ENCODE peak calls at places on chromosome 12, in seven cellular contexts. C is lower lobe of right lung; R is uterus; G is CD8-positive, alpha-beta memory T cell; J is left ventricle myocardium inferior; I is esophagus squamous epithelium; W is OCI-LY7. L is an unnamed sample.

GRCh38 chr12:122593910-122594309 is 66.9 kb downstream of the KNTC1 start:
- DNase-seq in C (no peak), R (no peak), G (no peak), J (no peak), I (no peak), W (no peak), L (no peak)

GRCh38 chr12:53696285-53696654 is 20.4 kb upstream of the ATP5MC2 start:
- DNase-seq in C (peak; percentile 57), R (peak; percentile 57), G (no peak), J (no peak), I (no peak), W (peak; percentile 31), L (no peak)

GRCh38 chr12:80151131-80151530 is 51.8 kb downstream of the OTOGL start:
- DNase-seq in C (no peak), R (no peak), G (no peak), J (no peak), I (no peak), W (no peak), L (no peak)

GRCh38 chr12:51008329-51008728 is 17.9 kb downstream of the SLC11A2 start:
- DNase-seq in C (no peak), R (no peak), G (no peak), J (no peak), I (no peak), W (no peak), L (no peak)

GRCh38 chr12:111467092-111467861 is 61.6 kb downstream of the SH2B3 start:
- DNase-seq in C (no peak), R (no peak), G (no peak), J (no peak), I (no peak), W (no peak), L (no peak)

GRCh38 chr12:203462-204260 is 10.3 kb downstream of the SLC6A12 start:
- DNase-seq in C (no peak), R (no peak), G (no peak), J (peak; percentile 39), I (no peak), W (no peak), L (peak; percentile 76)

GRCh38 chr12:79274571-79275064 is 410.0 kb downstream of the SYT1 start:
- DNase-seq in C (no peak), R (no peak), G (no peak), J (no peak), I (no peak), W (no peak), L (no peak)

GRCh38 chr12:13177373-13177772 is 19.2 kb upstream of the EMP1 start:
- DNase-seq in C (no peak), R (no peak), G (no peak), J (no peak), I (no peak), W (no peak), L (no peak)

GRCh38 chr12:130026608-130027176 is 122.9 kb upstream of the TMEM132D start:
- DNase-seq in C (no peak), R (no peak), G (no peak), J (no peak), I (no peak), W (peak; percentile 47), L (no peak)

GRCh38 chr12:61654698-61655097 is 605.5 kb upstream of the USP15 start:
- DNase-seq in C (no peak), R (no peak), G (no peak), J (no peak), I (no peak), W (peak; percentile 9), L (no peak)

GRCh38 chr12:92034083-92034482 is 111.6 kb downstream of the BTG1 start:
- DNase-seq in C (no peak), R (no peak), G (no peak), J (no peak), I (no peak), W (peak; percentile 24), L (no peak)

GRCh38 chr12:62834406-62834805 is 100.5 kb downstream of the PPM1H start:
- DNase-seq in C (no peak), R (peak; percentile 85), G (no peak), J (peak; percentile 53), I (no peak), W (no peak), L (no peak)

GRCh38 chr12:121145221-121145620 is 12.5 kb downstream of the P2RX7 start:
- DNase-seq in C (no peak), R (no peak), G (no peak), J (no peak), I (no peak), W (no peak), L (no peak)

GRCh38 chr12:1093166-1093751 is 102.2 kb downstream of the ERC1 start:
- DNase-seq in C (no peak), R (no peak), G (no peak), J (no peak), I (no peak), W (peak; percentile 72), L (no peak)

GRCh38 chr12:26277511-26278246 is 82.3 kb downstream of the SSPN start:
- DNase-seq in C (no peak), R (no peak), G (no peak), J (no peak), I (no peak), W (no peak), L (peak; percentile 49)

GRCh38 chr12:93760275-93760875 is 83.2 kb downstream of the CRADD start:
- DNase-seq in C (no peak), R (no peak), G (no peak), J (no peak), I (no peak), W (no peak), L (no peak)

GRCh38 chr12:93757792-93758694 is 80.9 kb downstream of the CRADD start:
- DNase-seq in C (no peak), R (no peak), G (no peak), J (no peak), I (no peak), W (no peak), L (no peak)

GRCh38 chr12:93756295-93756694 is 79.1 kb downstream of the CRADD start:
- DNase-seq in C (no peak), R (no peak), G (no peak), J (no peak), I (no peak), W (no peak), L (no peak)

GRCh38 chr12:93759512-93760081 is 82.4 kb downstream of the CRADD start:
- DNase-seq in C (no peak), R (no peak), G (no peak), J (no peak), I (no peak), W (no peak), L (no peak)

DNA sequence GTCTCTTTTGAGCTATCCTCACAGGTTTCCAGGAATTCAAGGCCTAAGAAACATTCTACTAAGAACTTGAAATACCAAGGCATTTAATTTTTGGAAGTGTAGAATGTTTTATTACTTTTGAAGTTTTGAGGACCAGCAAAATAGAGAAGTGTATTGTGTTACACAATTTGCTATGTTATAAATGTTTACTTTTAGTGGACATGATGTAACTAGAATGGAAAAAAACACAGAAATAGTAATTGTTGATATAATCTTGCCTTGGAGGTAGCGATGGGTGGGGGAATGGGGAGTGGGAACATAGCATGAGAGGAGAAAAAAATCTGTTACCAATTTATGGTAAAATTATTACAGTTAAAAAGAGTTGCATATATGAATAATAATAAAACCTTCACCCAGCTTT is 81.8 kb downstream of the CRADD start:
- DNase-seq in C (no peak), R (no peak), G (no peak), J (no peak), I (no peak), W (no peak), L (no peak)
- H3K4me1 ChIP-seq in C (peaks cover 30% of the 10 kb centered on the region), R (no peaks in the 10 kb centered on the region), G (peaks cover 8% of the 10 kb centered on the region), J (peaks cover 56% of the 10 kb centered on the region), I (peaks cover 8% of the 10 kb centered on the region), W (no peaks in the 10 kb centered on the region), L (peaks cover 9% of the 10 kb centered on the region)

GRCh38 chr12:32753605-32754004 is 2.1 kb downstream of the YARS2 start:
- DNase-seq in C (no peak), R (no peak), G (no peak), J (no peak), I (no peak), W (no peak), L (no peak)
- H3K4me3 ChIP-seq in C (peak overlapping the region; percentile 87), R (no peak overlapping the region), G (no peak overlapping the region), J (peak overlapping the region; percentile 97), I (no peak overlapping the region), W (peak overlapping the region; percentile 85), L (no peak overlapping the region)

DNA sequence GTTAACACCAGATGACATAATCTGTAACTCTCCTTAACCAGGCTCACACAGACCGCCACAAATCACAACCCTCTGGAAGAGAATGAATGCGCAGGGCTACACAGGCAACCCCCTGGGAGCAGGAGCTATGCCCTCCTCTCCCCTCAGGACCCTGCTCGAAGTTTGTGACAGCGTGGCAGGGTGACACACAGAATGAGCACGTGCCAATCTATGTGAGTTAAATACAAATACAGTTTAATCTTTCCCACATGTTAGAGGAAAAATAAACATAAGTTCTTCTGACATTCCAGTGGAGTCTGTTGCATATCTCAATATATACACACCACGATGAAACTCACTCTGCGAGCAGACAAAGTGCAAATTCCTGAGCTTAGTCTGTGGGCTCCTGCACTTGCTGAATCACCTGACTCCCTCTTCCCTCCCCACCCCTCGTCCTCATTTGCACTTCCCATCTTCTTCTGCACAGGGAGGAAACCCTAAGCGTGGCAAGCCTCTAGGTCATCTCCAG is 37.6 kb downstream of the BCAT1 start:
- DNase-seq in C (no peak), R (no peak), G (no peak), J (no peak), I (no peak), W (no peak), L (no peak)
- H3K4me1 ChIP-seq in C (no peaks in the 10 kb centered on the region), R (no peaks in the 10 kb centered on the region), G (no peaks in the 10 kb centered on the region), J (no peaks in the 10 kb centered on the region), I (no peaks in the 10 kb centered on the region), W (peaks cover 5% of the 10 kb centered on the region), L (no peaks in the 10 kb centered on the region)

GRCh38 chr12:125185311-125185739 is 120.1 kb downstream of the AACS start:
- DNase-seq in C (no peak), R (no peak), G (no peak), J (no peak), I (no peak), W (no peak), L (no peak)

GRCh38 chr12:125187148-125187733 is 122.0 kb downstream of the AACS start:
- DNase-seq in C (no peak), R (no peak), G (no peak), J (no peak), I (no peak), W (no peak), L (no peak)

GRCh38 chr12:125185740-125186470 is 120.7 kb downstream of the AACS start:
- DNase-seq in C (peak; percentile 80), R (no peak), G (no peak), J (peak; percentile 82), I (no peak), W (peak; percentile 88), L (peak; percentile 82)

GRCh38 chr12:125187780-125188741 is 122.8 kb downstream of the AACS start:
- DNase-seq in C (no peak), R (no peak), G (no peak), J (no peak), I (no peak), W (no peak), L (no peak)

DNA sequence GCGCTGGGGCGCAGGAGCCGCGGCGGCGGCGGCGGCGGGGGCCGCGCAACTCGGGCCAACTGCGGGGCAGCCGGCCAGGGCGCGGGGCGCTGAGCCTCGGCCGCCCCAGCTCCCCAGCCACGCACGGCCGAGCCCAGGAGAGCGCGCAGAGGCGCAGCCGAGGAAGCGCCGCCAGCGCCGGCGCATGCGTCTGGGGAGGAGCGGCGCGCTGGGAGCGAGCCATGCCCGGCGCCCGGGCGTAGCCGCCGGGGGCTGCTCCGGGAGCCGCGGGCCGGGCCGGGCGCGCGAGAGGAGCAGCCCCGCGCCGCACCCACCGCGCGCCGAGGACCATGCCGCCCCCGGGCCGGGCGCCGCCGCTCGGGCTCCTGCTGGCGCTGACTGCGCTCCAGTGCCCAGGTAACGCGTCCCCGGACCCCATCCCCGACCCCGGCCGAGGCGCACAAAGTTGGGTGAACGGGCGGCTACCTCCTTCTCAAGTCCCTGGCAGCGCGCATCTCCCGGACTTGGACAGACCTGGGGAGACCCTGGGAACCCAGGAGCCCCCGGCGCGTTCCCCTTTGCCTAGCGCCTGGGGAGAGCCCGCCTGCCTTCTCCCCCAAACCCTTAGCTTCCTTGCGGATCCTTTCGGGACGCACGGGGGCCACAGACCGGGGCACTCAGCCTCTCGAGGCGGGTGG is 121.4 kb downstream of the AACS start:
- DNase-seq in C (no peak), R (no peak), G (no peak), J (no peak), I (no peak), W (peak; percentile 37), L (no peak)
- H3K4me3 ChIP-seq in C (peak overlapping the region; percentile 31), R (no peak overlapping the region), G (no peak overlapping the region), J (peak overlapping the region; percentile 67), I (peak overlapping the region; percentile 25), W (peak overlapping the region; percentile 70), L (peak overlapping the region; percentile 53)